ENCODE peak calls at places on chromosome 4, in seven cellular contexts. I is tibial nerve, K is heart left ventricle, U is transverse colon, B is body of pancreas, V is uterus, E is breast epithelium. F is an unnamed sample.

GRCh38 chr4:13989496-13989895 is 362.0 kb upstream of the BOD1L1 start:
- DNase-seq in I (no peak), U (no peak), E (no peak), B (no peak), K (no peak), V (no peak), F (no peak)

GRCh38 chr4:70704333-70705145 is 16.2 kb downstream of the UTP3 start:
- DNase-seq in I (peak; percentile 55), K (peak; percentile 91), U (peak; percentile 88), B (peak; percentile 86), V (peak; percentile 82), E (peak; percentile 79), F (peak; percentile 90)

GRCh38 chr4:8656711-8657380 is 64.3 kb downstream of the CPZ start:
- DNase-seq in B (no peak), U (no peak), V (no peak), E (peak; percentile 31), K (no peak), I (no peak), F (peak; percentile 47)

GRCh38 chr4:128512161-128512560 is 224.5 kb upstream of the PGRMC2 start:
- DNase-seq in V (no peak), K (no peak), B (no peak), I (no peak), U (no peak), E (no peak), F (no peak)

GRCh38 chr4:142043509-142043908 is 407.1 kb downstream of the IL15 start:
- DNase-seq in K (no peak), V (no peak), B (no peak), U (no peak), E (no peak), I (no peak), F (no peak)

GRCh38 chr4:40264995-40265909 is 68.4 kb downstream of the RHOH start:
- DNase-seq in K (no peak), I (no peak), B (peak; percentile 23), V (peak; percentile 18), E (no peak), U (peak; percentile 63), F (no peak)

GRCh38 chr4:97150966-97151365 is 992.3 kb downstream of the STPG2 start:
- DNase-seq in I (no peak), K (no peak), U (no peak), V (no peak), E (no peak), B (no peak), F (no peak)

GRCh38 chr4:123866796-123867195 is 470.2 kb downstream of the SPRY1 start:
- DNase-seq in E (no peak), K (no peak), U (no peak), I (no peak), V (no peak), B (no peak), F (no peak)

DNA sequence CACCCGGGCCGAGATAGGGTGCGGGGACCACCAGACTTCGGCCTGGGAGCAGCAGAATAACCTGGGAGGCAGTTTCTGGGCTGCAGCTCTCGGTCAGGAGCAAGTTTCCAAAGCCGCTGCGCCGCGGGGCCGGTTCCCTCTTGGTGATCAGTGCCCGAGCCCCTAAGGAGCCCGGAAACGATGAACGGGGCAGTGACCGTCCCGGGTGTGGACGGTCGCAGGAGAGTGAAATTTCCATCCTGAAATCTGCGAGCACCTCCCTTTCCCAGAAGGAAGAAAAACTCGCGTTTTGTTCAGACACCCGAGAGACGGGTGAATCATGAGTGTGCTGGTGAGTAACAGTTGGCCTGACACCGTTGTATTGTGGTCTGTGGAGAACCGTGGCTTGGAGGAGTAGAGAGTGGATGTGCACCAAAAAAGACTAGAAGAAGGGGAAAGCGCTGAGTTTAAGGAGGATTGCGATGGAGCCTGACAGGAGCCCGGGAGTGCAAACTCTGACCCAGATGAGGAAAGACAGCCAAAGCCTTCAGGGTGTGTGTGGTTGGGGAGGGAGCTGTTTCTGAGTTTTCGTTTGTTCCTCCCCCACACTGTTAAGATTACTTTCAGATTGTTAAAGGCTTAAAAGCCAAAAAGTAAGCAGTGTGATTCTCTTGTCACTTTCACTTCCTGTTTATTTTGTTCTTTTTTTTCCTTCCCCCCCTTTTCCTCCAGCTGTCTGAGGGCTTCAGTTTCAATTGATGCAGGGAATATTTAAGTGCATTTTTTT is 824 bp downstream of the MCUB start:
- DNase-seq in I (no peak), U (peak; percentile 37), K (peak; percentile 62), E (no peak), B (peak; percentile 30), V (peak; percentile 41), F (peak; percentile 73)
- TF ChIP-seq POLR2A in I (no peak), U (peak; percentile 42), K (no peak), E (no peak), B (no peak), V (no peak), F (no peak)

DNA sequence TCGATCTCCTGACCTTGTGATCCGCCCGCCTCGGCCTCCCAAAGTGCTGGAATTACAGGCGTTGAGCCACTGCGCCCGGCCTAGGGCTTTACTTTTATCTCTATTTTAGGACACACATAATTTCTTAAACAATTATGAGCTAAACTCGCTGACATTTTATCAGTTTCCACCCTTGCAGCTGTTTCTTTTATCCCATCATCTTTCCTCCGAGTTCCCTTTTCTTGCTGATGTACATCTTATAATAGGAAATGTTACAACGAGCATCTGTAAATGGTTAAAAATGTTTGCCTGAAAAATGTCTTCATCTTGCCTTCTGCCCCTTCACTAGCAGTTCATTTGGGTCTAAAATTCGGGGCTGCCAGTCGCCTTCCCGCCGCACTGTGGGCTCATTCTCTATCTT is 41.2 kb downstream of the ZFYVE28 start:
- DNase-seq in I (no peak), K (no peak), V (no peak), E (no peak), U (no peak), B (no peak), F (no peak)
- H3K27ac ChIP-seq in I (no peak overlapping the region), K (no peak overlapping the region), V (no peak overlapping the region), E (no peak overlapping the region), U (no peak overlapping the region), B (no peak overlapping the region), F (no peak overlapping the region)

GRCh38 chr4:74947798-74948197 is 14.9 kb downstream of the PARM1 start:
- DNase-seq in U (no peak), V (no peak), K (no peak), I (no peak), E (no peak), B (no peak), F (no peak)

GRCh38 chr4:74946196-74946595 is 13.3 kb downstream of the PARM1 start:
- DNase-seq in E (no peak), B (peak; percentile 19), K (no peak), I (no peak), V (no peak), U (no peak), F (no peak)

GRCh38 chr4:74942251-74942917 is 9.5 kb downstream of the PARM1 start:
- DNase-seq in E (no peak), I (no peak), B (no peak), V (no peak), K (no peak), U (no peak), F (no peak)

GRCh38 chr4:74942918-74943253 is 10.0 kb downstream of the PARM1 start:
- DNase-seq in E (no peak), I (no peak), K (no peak), V (no peak), B (no peak), U (no peak), F (no peak)

GRCh38 chr4:74944354-74944793 is 11.5 kb downstream of the PARM1 start:
- DNase-seq in E (peak; percentile 84), U (peak; percentile 57), B (peak; percentile 79), K (peak; percentile 28), I (no peak), V (no peak), F (no peak)
- TF ChIP-seq POLR2A in E (no peak), U (no peak), B (no peak), K (no peak), I (no peak), V (no peak), F (no peak)

GRCh38 chr4:1202526-1203378 is 30.4 kb upstream of the SPON2 start:
- DNase-seq in U (peak; percentile 8), B (peak; percentile 1), V (peak; percentile 35), I (peak; percentile 5), K (peak; percentile 23), E (no peak), F (peak; percentile 64)

GRCh38 chr4:1201851-1202525 is 29.6 kb upstream of the SPON2 start:
- DNase-seq in U (peak; percentile 83), K (peak; percentile 69), I (peak; percentile 15), E (peak; percentile 56), B (peak; percentile 77), V (peak; percentile 85), F (peak; percentile 96)

GRCh38 chr4:1200425-1201035 is 28.1 kb upstream of the SPON2 start:
- DNase-seq in B (peak; percentile 41), U (peak; percentile 71), E (no peak), I (peak; percentile 17), K (peak; percentile 74), V (peak; percentile 90), F (peak; percentile 96)

GRCh38 chr4:1198070-1198844 is 25.9 kb upstream of the SPON2 start:
- DNase-seq in B (peak; percentile 1), U (peak; percentile 29), K (peak; percentile 61), I (peak; percentile 12), E (no peak), V (peak; percentile 77), F (peak; percentile 83)

GRCh38 chr4:1199556-1200331 is 27.4 kb upstream of the SPON2 start:
- DNase-seq in K (no peak), U (peak; percentile 7), V (peak; percentile 28), I (peak; percentile 9), B (peak; percentile 1), E (no peak), F (peak; percentile 62)
- H3K27ac ChIP-seq in K (peak overlapping the region; percentile 48), U (peak overlapping the region; percentile 87), V (peak overlapping the region; percentile 97), I (peak overlapping the region; percentile 12), B (no peak overlapping the region), E (peak overlapping the region; percentile 35), F (peak overlapping the region; percentile 85)

GRCh38 chr4:25913851-25914669 is at the start of gene SMIM20:
- DNase-seq in B (peak; percentile 92), K (peak; percentile 94), I (peak; percentile 85), U (peak; percentile 94), E (peak; percentile 92), V (peak; percentile 90), F (peak; percentile 96)
- TF ChIP-seq POLR2A in B (peak; percentile 59), K (no peak), I (peak; percentile 67), U (peak; percentile 79), E (peak; percentile 53), V (peak; percentile 59), F (peak; percentile 44)

F was measured in sigmoid colon.